ENCODE peak calls at places on chromosomes 2 and 18, in nine cellular contexts. R, G, F, E, L, Z, C, W and P are unnamed samples.

GRCh38 chr2:151981886-151982285 is 117.0 kb downstream of the CACNB4 start:
- DNase-seq in R (no peak), G (no peak), F (no peak), E (no peak), L (no peak), Z (no peak), C (no peak), W (no peak), P (no peak)

GRCh38 chr2:238496756-238497609 is 70.3 kb downstream of the ASB1 start:
- DNase-seq in R (no peak), G (no peak), F (no peak), E (peak; percentile 79), L (no peak), Z (no peak), C (peak; percentile 16), W (no peak), P (no peak)

GRCh38 chr2:77513191-77513590 is 9.0 kb downstream of the LRRTM4 start:
- DNase-seq in R (no peak), G (no peak), F (peak; percentile 33), E (no peak), L (no peak), Z (peak; percentile 3), C (no peak), W (no peak), P (no peak)

GRCh38 chr2:176172007-176172747 is 15.1 kb downstream of the HOXD3 start:
- DNase-seq in R (no peak), G (no peak), F (no peak), E (no peak), L (no peak), Z (no peak), C (no peak), W (peak; percentile 75), P (no peak)

GRCh38 chr2:74548919-74549684 is 4.6 kb downstream of the LOXL3 start:
- DNase-seq in R (peak; percentile 79), G (peak; percentile 65), F (no peak), E (no peak), L (peak; percentile 90), Z (peak; percentile 67), C (peak; percentile 90), W (peak; percentile 92), P (peak; percentile 86)

GRCh38 chr2:10285578-10286198 is 17.0 kb upstream of the HPCAL1 start:
- DNase-seq in R (peak; percentile 86), G (peak; percentile 80), F (peak; percentile 61), E (no peak), L (no peak), Z (peak; percentile 90), C (peak; percentile 64), W (peak; percentile 75), P (peak; percentile 36)

GRCh38 chr2:127324635-127325034 is 30.7 kb upstream of the ERCC3 start:
- DNase-seq in R (no peak), G (no peak), F (peak; percentile 77), E (no peak), L (peak; percentile 54), Z (peak; percentile 63), C (no peak), W (no peak), P (no peak)

GRCh38 chr2:70541481-70542020 is 12.1 kb downstream of the TGFA start:
- DNase-seq in R (no peak), G (no peak), F (no peak), E (no peak), L (no peak), Z (no peak), C (no peak), W (no peak), P (no peak)

GRCh38 chr18:22900558-22901183 is 32.5 kb upstream of the RBBP8 start:
- DNase-seq in R (no peak), G (no peak), F (peak; percentile 9), E (no peak), L (no peak), Z (no peak), C (no peak), W (no peak), P (no peak)

GRCh38 chr2:103276869-103277268 is 515.0 kb downstream of the TMEM182 start:
- DNase-seq in R (no peak), G (no peak), F (no peak), E (no peak), L (no peak), Z (no peak), C (no peak), W (no peak), P (no peak)

GRCh38 chr2:9274701-9275343 is 68.2 kb downstream of the ASAP2 start:
- DNase-seq in R (no peak), G (no peak), F (no peak), E (no peak), L (no peak), Z (no peak), C (no peak), W (no peak), P (no peak)

GRCh38 chr2:42513252-42513918 is 19.6 kb upstream of the KCNG3 start:
- DNase-seq in R (no peak), G (no peak), F (peak; percentile 68), E (no peak), L (peak; percentile 65), Z (peak; percentile 76), C (peak; percentile 72), W (peak; percentile 83), P (peak; percentile 37)

GRCh38 chr2:213149332-213149875 is 2.0 kb downstream of the IKZF2 start:
- DNase-seq in R (no peak), G (no peak), F (peak; percentile 9), E (no peak), L (peak; percentile 0), Z (no peak), C (no peak), W (no peak), P (no peak)
- TF ChIP-seq CTCF in R (peak; percentile 15), G (no peak), F (peak; percentile 4), E (no peak), L (no peak), Z (no peak), C (no peak), W (no peak), P (no peak)

DNA sequence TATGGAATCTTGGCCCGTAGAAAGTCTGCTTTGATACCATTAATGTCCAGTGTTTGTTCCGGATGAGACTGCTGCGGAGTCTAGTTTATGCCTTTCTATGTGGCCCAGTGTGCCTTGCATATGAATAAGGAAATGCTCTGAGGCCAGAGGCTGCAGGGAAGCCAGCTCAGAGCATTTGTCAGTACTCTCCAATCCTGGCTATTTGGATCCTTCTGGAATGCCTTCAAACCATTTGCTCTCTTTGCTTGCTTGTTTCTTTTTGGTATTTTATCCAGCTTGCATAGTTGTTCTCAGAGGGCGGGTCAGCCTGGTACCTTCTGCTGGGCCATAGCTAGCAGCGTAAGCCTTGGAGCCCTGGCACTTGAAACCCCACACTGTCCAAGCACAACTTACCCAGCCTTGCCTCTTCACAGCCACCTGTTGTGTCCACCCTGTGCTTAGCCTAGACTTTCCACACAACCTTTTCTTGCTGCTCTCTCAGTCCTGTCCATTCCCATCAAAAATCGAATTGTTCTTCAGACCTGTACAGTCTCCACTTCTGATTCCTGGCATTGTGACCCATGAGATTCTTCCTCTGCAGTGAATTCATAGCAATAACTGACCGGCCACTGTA is 20.5 kb downstream of the CENPO start:
- DNase-seq in R (no peak), G (no peak), F (no peak), E (peak; percentile 62), L (no peak), Z (no peak), C (no peak), W (peak; percentile 33), P (no peak)
- H3K27ac ChIP-seq in R (no peak overlapping the region), G (no peak overlapping the region), F (no peak overlapping the region), E (no peak overlapping the region), L (no peak overlapping the region), Z (no peak overlapping the region), C (no peak overlapping the region), W (no peak overlapping the region), P (no peak overlapping the region)

GRCh38 chr18:79695269-79695668 is 15.7 kb downstream of the CTDP1 start:
- DNase-seq in R (no peak), G (no peak), F (peak; percentile 18), E (no peak), L (no peak), Z (no peak), C (no peak), W (no peak), P (no peak)

GRCh38 chr18:79692886-79693285 is 13.3 kb downstream of the CTDP1 start:
- DNase-seq in R (no peak), G (no peak), F (no peak), E (no peak), L (no peak), Z (no peak), C (no peak), W (no peak), P (no peak)

GRCh38 chr18:79694895-79695213 is 15.3 kb downstream of the CTDP1 start:
- DNase-seq in R (no peak), G (no peak), F (no peak), E (no peak), L (no peak), Z (no peak), C (no peak), W (no peak), P (no peak)

GRCh38 chr18:79692056-79692455 is 12.5 kb downstream of the CTDP1 start:
- DNase-seq in R (no peak), G (no peak), F (no peak), E (no peak), L (no peak), Z (no peak), C (no peak), W (no peak), P (no peak)

DNA sequence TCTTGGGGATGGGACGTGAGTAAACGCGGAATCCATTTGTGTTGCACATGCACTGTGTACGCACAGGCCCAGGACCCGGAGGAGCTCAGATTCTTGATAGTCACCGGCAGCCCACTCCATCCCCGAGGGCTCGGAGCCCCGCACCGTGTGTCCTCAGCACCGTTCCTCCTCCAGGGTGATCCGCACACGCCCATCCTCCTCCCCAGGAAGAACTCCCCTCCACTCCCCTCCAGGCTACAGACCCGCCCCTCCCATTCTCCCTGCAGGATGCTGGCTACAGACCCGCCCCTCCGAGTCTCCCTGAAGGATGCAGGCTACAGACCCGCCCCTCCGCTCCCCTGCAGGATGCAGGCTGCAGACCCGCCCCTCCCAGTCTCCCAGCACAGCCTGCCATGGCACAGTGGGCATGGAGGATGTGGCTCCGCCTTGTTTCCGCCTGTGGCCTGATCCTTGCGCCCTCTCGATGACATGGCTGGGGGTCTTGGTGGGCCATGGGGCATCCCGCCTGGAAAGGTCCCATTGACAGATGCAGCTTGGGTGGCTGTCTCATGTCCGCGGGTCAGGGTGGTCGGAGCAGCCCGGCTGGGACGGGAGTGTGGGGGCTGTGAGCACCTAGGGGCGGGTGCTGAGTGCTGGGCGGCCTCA is 14.1 kb downstream of the CTDP1 start:
- DNase-seq in R (no peak), G (no peak), F (no peak), E (no peak), L (no peak), Z (no peak), C (peak; percentile 74), W (peak; percentile 75), P (no peak)
- H3K9me3 ChIP-seq in R (no peaks in the 10 kb centered on the region), G (no peaks in the 10 kb centered on the region), F (no peaks in the 10 kb centered on the region), E (no peaks in the 10 kb centered on the region), L (no peaks in the 10 kb centered on the region), Z (no peaks in the 10 kb centered on the region), C (no peaks in the 10 kb centered on the region), W (no peaks in the 10 kb centered on the region), P (no peaks in the 10 kb centered on the region)

DNA sequence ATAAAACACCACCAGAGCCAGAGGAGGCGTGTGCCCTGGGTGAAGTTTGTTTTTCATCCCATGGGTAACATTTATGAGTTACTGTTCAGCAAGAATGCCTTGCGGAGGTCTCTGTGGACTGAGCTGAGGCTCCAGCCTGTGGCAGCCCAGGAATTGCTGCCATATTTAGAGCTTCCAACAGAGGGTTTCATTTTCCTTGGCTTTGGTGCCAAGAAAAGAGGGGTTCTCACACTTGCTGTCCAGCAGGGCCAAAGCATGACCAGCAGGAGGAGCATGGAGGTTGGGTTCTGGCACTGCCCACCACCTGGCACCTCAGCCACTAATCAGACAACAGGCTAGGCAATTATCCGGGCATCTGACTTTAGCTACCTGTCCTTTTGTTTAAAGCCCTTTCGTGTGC is 36.7 kb downstream of the EPAS1 start:
- DNase-seq in R (no peak), G (peak; percentile 42), F (no peak), E (no peak), L (no peak), Z (peak; percentile 56), C (no peak), W (no peak), P (no peak)
- TF ChIP-seq CTCF in R (peak; percentile 35), G (peak; percentile 52), F (peak; percentile 27), E (no peak), L (peak; percentile 17), Z (peak; percentile 20), C (peak; percentile 38), W (peak; percentile 66), P (peak; percentile 68)